ENCODE peak calls at places on chromosomes 11 and 22, in five cellular contexts. A, Q, J, E and X are unnamed samples.

GRCh38 chr11:2534131-2534956 is 89.5 kb downstream of the KCNQ1 start:
- DNase-seq in A (no peak), Q (no peak), J (no peak), E (peak; percentile 21), X (no peak)

GRCh38 chr11:16925495-16926065 is 88.6 kb downstream of the PLEKHA7 start:
- DNase-seq in A (peak; percentile 68), Q (peak; percentile 72), J (no peak), E (peak; percentile 63), X (peak; percentile 82)

GRCh38 chr11:2771758-2772466 is 72.1 kb upstream of the KCNQ1OT1 start:
- DNase-seq in A (no peak), Q (no peak), J (peak; percentile 19), E (peak; percentile 31), X (peak; percentile 49)

GRCh38 chr11:121082670-121083069 is 18.4 kb upstream of the TECTA start:
- DNase-seq in A (no peak), Q (no peak), J (no peak), E (no peak), X (peak; percentile 56)

GRCh38 chr11:14015711-14016110 is 53.2 kb downstream of the SPON1 start:
- DNase-seq in A (peak; percentile 35), Q (peak; percentile 82), J (no peak), E (no peak), X (no peak)

GRCh38 chr11:2416765-2417164 is 16.2 kb downstream of the TSSC4 start:
- DNase-seq in A (no peak), Q (no peak), J (no peak), E (no peak), X (no peak)

GRCh38 chr22:19870153-19871022 is 15.7 kb upstream of the GNB1L start:
- DNase-seq in A (no peak), Q (no peak), J (no peak), E (peak; percentile 13), X (no peak)

GRCh38 chr22:27975381-27976013 is 56.4 kb upstream of the PITPNB start:
- DNase-seq in A (peak; percentile 19), Q (no peak), J (no peak), E (no peak), X (no peak)

GRCh38 chr11:106276126-106276525 is 198.7 kb downstream of the AASDHPPT start:
- DNase-seq in A (no peak), Q (no peak), J (no peak), E (no peak), X (no peak)

GRCh38 chr11:103395612-103396011 is 286.4 kb downstream of the DYNC2H1 start:
- DNase-seq in A (peak; percentile 30), Q (no peak), J (no peak), E (no peak), X (no peak)

GRCh38 chr22:20000246-20001081 is 16.2 kb downstream of the ARVCF start:
- DNase-seq in A (no peak), Q (no peak), J (no peak), E (no peak), X (no peak)

GRCh38 chr22:25903294-25903693 is 161.3 kb downstream of the MYO18B start:
- DNase-seq in A (no peak), Q (no peak), J (no peak), E (peak; percentile 54), X (peak; percentile 67)

GRCh38 chr11:58186938-58187337 is 1.9 kb upstream of the OR9Q2 start:
- DNase-seq in A (no peak), Q (no peak), J (no peak), E (no peak), X (no peak)

GRCh38 chr22:35663371-35663770 is 15.1 kb downstream of the APOL6 start:
- DNase-seq in A (no peak), Q (no peak), J (no peak), E (no peak), X (no peak)

GRCh38 chr11:441418-442274 is at the start of gene ANO9:
- DNase-seq in A (no peak), Q (peak; percentile 71), J (peak; percentile 81), E (no peak), X (no peak)

GRCh38 chr11:72446929-72447753 is 12.8 kb upstream of the CLPB start:
- DNase-seq in A (peak; percentile 76), Q (peak; percentile 59), J (no peak), E (no peak), X (no peak)

GRCh38 chr11:84501750-84502149 is 1125.4 kb downstream of the DLG2 start:
- DNase-seq in A (no peak), Q (no peak), J (no peak), E (no peak), X (no peak)

GRCh38 chr22:20738394-20739089 is 35.4 kb upstream of the SERPIND1 start:
- DNase-seq in A (no peak), Q (no peak), J (no peak), E (no peak), X (no peak)

GRCh38 chr11:80362578-80362977 is 921.7 kb upstream of the TENM4 start:
- DNase-seq in A (no peak), Q (no peak), J (no peak), E (no peak), X (no peak)

GRCh38 chr11:57460017-57460755 is at the start of gene RTN4RL2:
- DNase-seq in A (peak; percentile 60), Q (peak; percentile 74), J (no peak), E (peak; percentile 79), X (peak; percentile 86)

GRCh38 chr11:28447226-28447625 is 339.0 kb downstream of the METTL15 start:
- DNase-seq in A (no peak), Q (peak; percentile 6), J (no peak), E (no peak), X (no peak)

GRCh38 chr11:32334822-32335221 is 100.5 kb downstream of the WT1 start:
- DNase-seq in A (no peak), Q (no peak), J (no peak), E (no peak), X (peak; percentile 76)

GRCh38 chr11:120521176-120521575 is 9.6 kb downstream of the GRIK4 start:
- DNase-seq in A (no peak), Q (no peak), J (no peak), E (no peak), X (no peak)

GRCh38 chr11:117126223-117126965 is 17.7 kb upstream of the PAFAH1B2 start:
- DNase-seq in A (no peak), Q (no peak), J (no peak), E (no peak), X (no peak)